ENCODE peak calls at places on chromosomes 2 and 18, in nine cellular contexts. B is coronary artery, V is Calu3, U is H1, Q is nephron progenitor cell, Z is mammary epithelial cell, O is progenitor cell of endocrine pancreas, M is kidney epithelial cell, I is PC-9. K is an unnamed sample.

GRCh38 chr2:140882671-140883620 is 1247.9 kb downstream of the LRP1B start:
- DNase-seq in B (no peak), V (no peak), U (no peak), Q (no peak), Z (no peak), O (no peak), M (no peak), I (no peak), K (no peak)

GRCh38 chr2:86703704-86704370 is 16.3 kb upstream of the RMND5A start:
- DNase-seq in B (no peak), V (peak), U (no peak), Q (peak), Z (peak), O (no peak), M (no peak), I (peak), K (no peak)

GRCh38 chr2:16709769-16710168 is 44.1 kb upstream of the CYRIA start:
- DNase-seq in B (no peak), V (no peak), U (no peak), Q (no peak), Z (no peak), O (no peak), M (no peak), I (no peak), K (no peak)

GRCh38 chr2:110852541-110853263 is 120.3 kb downstream of the ACOXL start:
- DNase-seq in B (no peak), V (no peak), U (no peak), Q (no peak), Z (no peak), O (no peak), M (no peak), I (no peak), K (peak)

GRCh38 chr2:173872714-173873113 is 92.5 kb downstream of the SP3 start:
- DNase-seq in B (no peak), V (peak), U (no peak), Q (no peak), Z (peak), O (no peak), M (no peak), I (peak), K (no peak)

GRCh38 chr18:6885992-6886823 is 156.7 kb downstream of the ARHGAP28 start:
- DNase-seq in B (no peak), V (peak), U (no peak), Q (peak), Z (peak), O (peak), M (no peak), I (no peak), K (peak)

GRCh38 chr2:220789961-220790360 is 782.1 kb downstream of the EPHA4 start:
- DNase-seq in B (no peak), V (no peak), U (no peak), Q (no peak), Z (peak), O (no peak), M (no peak), I (peak), K (no peak)

GRCh38 chr2:28681216-28681981 is 70.2 kb upstream of the PPP1CB start:
- DNase-seq in B (no peak), V (peak), U (no peak), Q (no peak), Z (peak), O (no peak), M (peak), I (no peak), K (peak)

GRCh38 chr2:95021015-95021399 is 4.5 kb upstream of the MAL start:
- DNase-seq in B (no peak), V (no peak), U (no peak), Q (no peak), Z (no peak), O (no peak), M (no peak), I (no peak), K (no peak)

GRCh38 chr2:13616656-13617055 is 899.9 kb downstream of the TRIB2 start:
- DNase-seq in B (no peak), V (no peak), U (no peak), Q (no peak), Z (no peak), O (no peak), M (no peak), I (no peak), K (no peak)

GRCh38 chr2:213490087-213490486 is 205.8 kb downstream of the SPAG16 start:
- DNase-seq in B (no peak), V (no peak), U (no peak), Q (no peak), Z (no peak), O (no peak), M (no peak), I (no peak), K (no peak)

GRCh38 chr18:24051256-24051947 is 36.8 kb downstream of the TTC39C start:
- DNase-seq in B (no peak), V (no peak), U (no peak), Q (no peak), Z (peak), O (no peak), M (no peak), I (peak), K (peak)

GRCh38 chr2:42450136-42450535 is 43.6 kb downstream of the KCNG3 start:
- DNase-seq in B (no peak), V (no peak), U (no peak), Q (no peak), Z (peak), O (no peak), M (peak), I (peak), K (no peak)

GRCh38 chr18:3395466-3395865 is 54.5 kb upstream of the TGIF1 start:
- DNase-seq in B (no peak), V (no peak), U (no peak), Q (no peak), Z (no peak), O (no peak), M (no peak), I (no peak), K (no peak)

GRCh38 chr2:235206980-235207579 is 255.3 kb downstream of the SH3BP4 start:
- DNase-seq in B (no peak), V (peak), U (peak), Q (no peak), Z (no peak), O (no peak), M (no peak), I (no peak), K (no peak)

GRCh38 chr18:24995738-24996137 is 356.2 kb downstream of the ZNF521 start:
- DNase-seq in B (no peak), V (no peak), U (no peak), Q (no peak), Z (no peak), O (no peak), M (no peak), I (no peak), K (no peak)

GRCh38 chr2:15307526-15307925 is 253.6 kb downstream of the NBAS start:
- DNase-seq in B (no peak), V (no peak), U (no peak), Q (no peak), Z (peak), O (no peak), M (no peak), I (no peak), K (no peak)

GRCh38 chr2:101429453-101429852 is 42.1 kb upstream of the CREG2 start:
- DNase-seq in B (peak), V (no peak), U (no peak), Q (no peak), Z (no peak), O (no peak), M (no peak), I (no peak), K (no peak)

GRCh38 chr18:75218524-75218923 is 7.9 kb downstream of the TSHZ1 start:
- DNase-seq in B (no peak), V (peak), U (no peak), Q (no peak), Z (no peak), O (no peak), M (no peak), I (no peak), K (no peak)

GRCh38 chr2:26302846-26303245 is 43.1 kb upstream of the SELENOI start:
- DNase-seq in B (no peak), V (peak), U (no peak), Q (no peak), Z (peak), O (no peak), M (no peak), I (peak), K (no peak)

GRCh38 chr2:222671259-222672067 is at the start of gene MOGAT1:
- DNase-seq in B (no peak), V (peak), U (peak), Q (peak), Z (no peak), O (peak), M (no peak), I (no peak), K (no peak)

GRCh38 chr2:158191569-158191968 is 89.9 kb downstream of the UPP2 start:
- DNase-seq in B (no peak), V (no peak), U (no peak), Q (no peak), Z (no peak), O (no peak), M (no peak), I (no peak), K (no peak)

GRCh38 chr2:150088538-150088937 is 398.9 kb downstream of the RND3 start:
- DNase-seq in B (no peak), V (no peak), U (no peak), Q (no peak), Z (peak), O (no peak), M (no peak), I (no peak), K (no peak)

GRCh38 chr2:8679827-8680731 is 1.8 kb upstream of the ID2 start:
- DNase-seq in B (peak), V (peak), U (no peak), Q (peak), Z (no peak), O (no peak), M (peak), I (no peak), K (no peak)

GRCh38 chr2:205117125-205117524 is 565.2 kb upstream of the NRP2 start:
- DNase-seq in B (no peak), V (no peak), U (no peak), Q (no peak), Z (no peak), O (no peak), M (no peak), I (no peak), K (peak)

GRCh38 chr2:168343586-168343985 is 96.2 kb upstream of the STK39 start:
- DNase-seq in B (no peak), V (no peak), U (no peak), Q (no peak), Z (peak), O (no peak), M (no peak), I (no peak), K (no peak)

GRCh38 chr2:45004569-45005181 is 4.6 kb downstream of the SIX2 start:
- DNase-seq in B (no peak), V (no peak), U (peak), Q (peak), Z (no peak), O (no peak), M (no peak), I (no peak), K (no peak)

GRCh38 chr2:70988151-70988550 is 6.5 kb downstream of the TEX261 start:
- DNase-seq in B (peak), V (no peak), U (no peak), Q (no peak), Z (no peak), O (no peak), M (no peak), I (no peak), K (no peak)

GRCh38 chr2:188765522-188765921 is 208.7 kb upstream of the COL3A1 start:
- DNase-seq in B (no peak), V (peak), U (no peak), Q (peak), Z (peak), O (no peak), M (no peak), I (no peak), K (peak)
- TF ChIP-seq CTCF in B (no peak), V (no peak), U (peak), Q (peak), Z (peak), O (peak), M (peak), I (no peak), K (no peak)

DNA sequence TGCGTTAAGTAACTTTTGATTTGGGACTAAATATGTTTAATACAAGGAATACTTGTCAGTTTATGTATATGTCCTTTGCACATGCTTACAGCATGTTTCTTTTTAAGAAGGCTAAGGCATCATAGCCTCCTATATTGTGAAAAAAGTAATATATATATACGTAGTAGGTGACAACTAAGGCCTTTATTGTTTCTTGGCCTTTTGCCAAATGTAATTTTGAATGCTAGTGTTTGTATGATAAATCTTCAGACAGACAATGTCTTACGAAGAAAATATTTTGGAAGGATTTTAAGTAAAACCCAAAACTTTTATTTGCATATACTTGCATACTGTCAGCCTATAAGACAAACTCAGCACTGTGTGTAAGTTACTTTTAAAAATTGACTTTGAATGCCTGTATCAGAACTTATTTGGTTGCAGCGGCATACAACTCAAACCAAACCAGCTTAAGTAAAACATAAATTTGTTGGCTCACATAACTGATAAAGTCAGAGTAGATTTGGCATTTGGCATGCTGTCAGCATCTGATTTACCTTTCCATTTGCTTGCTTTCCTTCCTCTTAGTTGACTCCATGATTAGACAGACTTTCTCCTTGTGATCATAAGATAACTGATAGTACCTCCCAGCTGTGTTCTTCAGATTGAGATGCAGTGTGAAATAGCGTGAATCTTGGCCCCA is 24.4 kb downstream of the UBE2E3 start:
- DNase-seq in B (no peak), V (no peak), U (no peak), Q (no peak), Z (no peak), O (no peak), M (no peak), I (no peak), K (no peak)
- TF ChIP-seq CTCF in B (no peak), V (no peak), U (no peak), Q (no peak), Z (no peak), O (no peak), M (no peak), I (no peak), K (no peak)

GRCh38 chr2:218865999-218866398 is 6.4 kb downstream of the WNT6 start:
- DNase-seq in B (no peak), V (no peak), U (no peak), Q (no peak), Z (no peak), O (no peak), M (no peak), I (no peak), K (no peak)
- TF ChIP-seq CTCF in B (no peak), V (peak), U (peak), Q (no peak), Z (no peak), O (no peak), M (no peak), I (no peak), K (no peak)

GRCh38 chr2:39069890-39070289 is 51.0 kb downstream of the SOS1 start:
- DNase-seq in B (no peak), V (no peak), U (no peak), Q (no peak), Z (no peak), O (no peak), M (no peak), I (no peak), K (no peak)

GRCh38 chr2:39068290-39068689 is 52.6 kb downstream of the SOS1 start:
- DNase-seq in B (no peak), V (no peak), U (no peak), Q (no peak), Z (peak), O (no peak), M (no peak), I (no peak), K (no peak)

GRCh38 chr2:39065616-39066015 is 55.2 kb downstream of the SOS1 start:
- DNase-seq in B (no peak), V (no peak), U (no peak), Q (no peak), Z (peak), O (no peak), M (no peak), I (no peak), K (no peak)

DNA sequence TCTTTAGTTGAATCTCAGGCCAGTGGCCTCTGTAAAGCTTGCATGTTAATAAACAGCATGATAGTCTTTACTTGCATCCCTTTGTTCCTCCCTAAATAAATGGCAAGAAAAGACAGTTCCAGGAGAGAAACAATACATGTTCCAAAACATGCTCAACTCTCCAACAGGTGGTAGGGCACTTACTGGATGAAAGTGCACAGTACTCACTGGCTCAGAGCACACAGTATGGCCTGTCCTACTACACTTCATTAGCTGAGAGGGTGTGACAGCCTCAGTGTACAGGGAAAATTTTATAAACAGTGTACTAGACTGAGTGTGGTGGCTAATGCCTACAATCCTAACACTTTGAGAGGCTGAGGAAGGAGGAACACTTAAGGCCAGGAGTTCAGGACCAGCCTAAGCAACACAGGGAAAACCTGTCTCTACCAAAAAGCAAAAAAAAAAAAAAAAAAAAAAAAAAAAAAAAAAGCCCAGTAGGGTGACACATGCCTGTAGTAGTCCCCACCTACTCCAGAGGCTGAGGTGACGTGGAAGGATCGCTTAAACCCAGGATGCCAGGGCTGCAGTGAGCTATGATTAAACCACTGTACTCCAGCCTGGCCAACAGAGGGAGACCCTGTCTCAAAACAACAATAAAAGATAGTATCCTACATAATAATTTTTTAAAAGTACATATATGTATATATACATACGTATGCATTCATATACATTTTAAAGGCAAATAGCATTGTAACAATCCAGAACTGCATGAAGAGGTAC is 51.9 kb downstream of the SOS1 start:
- DNase-seq in B (no peak), V (no peak), U (no peak), Q (no peak), Z (peak), O (no peak), M (no peak), I (no peak), K (peak)
- TF ChIP-seq CTCF in B (no peak), V (no peak), U (peak), Q (no peak), Z (peak), O (peak), M (no peak), I (no peak), K (no peak)

GRCh38 chr18:35097763-35098162 is 56.5 kb downstream of the MAPRE2 start:
- DNase-seq in B (no peak), V (no peak), U (no peak), Q (no peak), Z (no peak), O (no peak), M (no peak), I (no peak), K (no peak)
- TF ChIP-seq CTCF in B (no peak), V (no peak), U (no peak), Q (no peak), Z (no peak), O (no peak), M (no peak), I (no peak), K (no peak)

GRCh38 chr2:38554973-38555595 is 47.6 kb downstream of the HNRNPLL start:
- DNase-seq in B (no peak), V (no peak), U (no peak), Q (no peak), Z (no peak), O (no peak), M (no peak), I (no peak), K (no peak)
- TF ChIP-seq CTCF in B (no peak), V (peak), U (peak), Q (peak), Z (peak), O (peak), M (peak), I (peak), K (peak)

DNA sequence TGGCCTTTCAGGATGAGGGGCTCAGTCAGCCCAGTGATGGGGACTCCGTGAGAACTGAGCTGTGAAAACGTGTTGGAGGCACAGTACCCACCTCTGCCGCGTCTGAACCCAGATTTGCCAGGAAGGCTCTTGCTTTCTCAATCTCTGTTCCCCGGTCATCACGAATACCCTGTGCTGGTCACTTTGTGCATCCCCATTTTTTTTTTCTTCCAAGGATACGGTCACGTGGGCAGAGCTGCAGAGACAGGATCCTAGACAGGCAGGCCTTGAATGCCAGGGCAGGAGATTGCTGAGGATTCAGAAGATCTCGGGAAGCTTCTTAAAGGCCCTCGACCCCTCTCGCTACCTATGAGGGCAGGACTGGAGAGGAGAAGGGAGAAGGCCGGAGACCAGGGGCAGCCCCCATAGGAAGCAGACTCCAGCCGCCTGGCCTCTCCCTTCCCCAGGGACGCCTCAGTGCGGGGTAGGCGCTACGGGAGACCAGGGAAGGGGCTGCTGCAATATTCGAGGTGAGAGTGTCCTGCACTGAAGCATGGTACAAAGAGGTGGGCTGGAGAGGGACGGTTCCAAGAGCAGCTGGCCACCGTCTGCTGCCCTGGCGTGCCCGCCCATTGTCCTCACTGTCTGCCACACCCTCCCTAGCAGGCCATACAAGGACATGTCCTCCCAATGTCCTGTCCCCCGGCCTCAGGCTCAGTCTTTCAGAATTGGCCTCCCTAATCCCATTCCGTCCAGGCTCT is 29.0 kb upstream of the TAF1B start:
- DNase-seq in B (no peak), V (no peak), U (no peak), Q (no peak), Z (no peak), O (no peak), M (no peak), I (no peak), K (no peak)
- TF ChIP-seq CTCF in B (peak), V (no peak), U (no peak), Q (peak), Z (no peak), O (peak), M (no peak), I (peak), K (no peak)

GRCh38 chr2:67322361-67323001 is 74.7 kb upstream of the ETAA1 start:
- DNase-seq in B (peak), V (peak), U (peak), Q (peak), Z (peak), O (peak), M (peak), I (peak), K (no peak)
- TF ChIP-seq CTCF in B (peak), V (peak), U (peak), Q (peak), Z (peak), O (peak), M (peak), I (peak), K (no peak)

GRCh38 chr18:65725421-65726050 is 25.3 kb upstream of the CDH7 start:
- DNase-seq in B (no peak), V (peak), U (peak), Q (peak), Z (no peak), O (peak), M (no peak), I (no peak), K (peak)
- TF ChIP-seq CTCF in B (no peak), V (peak), U (peak), Q (peak), Z (peak), O (peak), M (peak), I (peak), K (peak)

K was measured in activated CD8-positive, alpha-beta T cell treated with anti-CD3 and anti-CD28 coated beads for 36 hours.